ENCODE peak calls at places on chromosomes 3 and 15, in nine cellular contexts. One of them, this sample, is unnamed.
A peak's percentile ranks its signal among the peaks of the same experiment; 100 is the strongest.

GRCh38 chr3:82038536-82038935 is 277.1 kb upstream of the GBE1 start:
- DNase-seq in heart right ventricle: no peak
- DNase-seq in HCT116: no peak
- DNase-seq in A549: no peak
- DNase-seq in dorsolateral prefrontal cortex: no peak
- DNase-seq in PC-3: no peak
- DNase-seq in hepatocyte: no peak
- DNase-seq in psoas muscle: no peak
- DNase-seq in brain microvascular endothelial cell: no peak
- DNase-seq in this sample: no peak

GRCh38 chr15:78329625-78330024 is 10.5 kb upstream of the CRABP1 start:
- DNase-seq in heart right ventricle: no peak
- DNase-seq in HCT116: no peak
- DNase-seq in A549: no peak
- DNase-seq in dorsolateral prefrontal cortex: no peak
- DNase-seq in PC-3: peak; percentile 52
- DNase-seq in hepatocyte: no peak
- DNase-seq in psoas muscle: no peak
- DNase-seq in brain microvascular endothelial cell: no peak
- DNase-seq in this sample: no peak

GRCh38 chr3:44712455-44713075 is at the start of gene ZNF502:
- DNase-seq in heart right ventricle: peak; percentile 87
- DNase-seq in HCT116: peak; percentile 66
- DNase-seq in A549: peak; percentile 51
- DNase-seq in dorsolateral prefrontal cortex: peak; percentile 87
- DNase-seq in PC-3: no peak
- DNase-seq in hepatocyte: peak; percentile 83
- DNase-seq in psoas muscle: peak; percentile 91
- DNase-seq in brain microvascular endothelial cell: peak; percentile 86
- DNase-seq in this sample: peak; percentile 87

GRCh38 chr3:48194446-48195071 is 6.3 kb upstream of the CDC25A start:
- DNase-seq in heart right ventricle: peak; percentile 42
- DNase-seq in HCT116: peak; percentile 48
- DNase-seq in A549: peak; percentile 72
- DNase-seq in dorsolateral prefrontal cortex: peak; percentile 35
- DNase-seq in PC-3: peak; percentile 89
- DNase-seq in hepatocyte: peak; percentile 77
- DNase-seq in psoas muscle: peak; percentile 36
- DNase-seq in brain microvascular endothelial cell: peak; percentile 49
- DNase-seq in this sample: peak; percentile 64

GRCh38 chr3:134033315-134033996 is 3.7 kb upstream of the SLCO2A1 start:
- DNase-seq in heart right ventricle: no peak
- DNase-seq in HCT116: no peak
- DNase-seq in A549: no peak
- DNase-seq in dorsolateral prefrontal cortex: no peak
- DNase-seq in PC-3: no peak
- DNase-seq in hepatocyte: no peak
- DNase-seq in psoas muscle: no peak
- DNase-seq in brain microvascular endothelial cell: no peak
- DNase-seq in this sample: no peak

GRCh38 chr3:194836676-194837075 is 151.0 kb downstream of the FAM43A start:
- DNase-seq in heart right ventricle: no peak
- DNase-seq in HCT116: no peak
- DNase-seq in A549: no peak
- DNase-seq in dorsolateral prefrontal cortex: no peak
- DNase-seq in PC-3: no peak
- DNase-seq in hepatocyte: no peak
- DNase-seq in psoas muscle: no peak
- DNase-seq in brain microvascular endothelial cell: no peak
- DNase-seq in this sample: no peak

GRCh38 chr15:61080209-61081027 is 148.7 kb downstream of the RORA start:
- DNase-seq in heart right ventricle: no peak
- DNase-seq in HCT116: no peak
- DNase-seq in A549: no peak
- DNase-seq in dorsolateral prefrontal cortex: no peak
- DNase-seq in PC-3: no peak
- DNase-seq in hepatocyte: no peak
- DNase-seq in psoas muscle: no peak
- DNase-seq in brain microvascular endothelial cell: no peak
- DNase-seq in this sample: no peak

GRCh38 chr3:69823710-69824109 is 84.4 kb downstream of the MITF start:
- DNase-seq in heart right ventricle: no peak
- DNase-seq in HCT116: no peak
- DNase-seq in A549: no peak
- DNase-seq in dorsolateral prefrontal cortex: no peak
- DNase-seq in PC-3: peak; percentile 11
- DNase-seq in hepatocyte: no peak
- DNase-seq in psoas muscle: no peak
- DNase-seq in brain microvascular endothelial cell: peak; percentile 2
- DNase-seq in this sample: no peak

GRCh38 chr15:71743861-71744382 is 66.4 kb upstream of the NR2E3 start:
- DNase-seq in heart right ventricle: no peak
- DNase-seq in HCT116: no peak
- DNase-seq in A549: no peak
- DNase-seq in dorsolateral prefrontal cortex: no peak
- DNase-seq in PC-3: peak; percentile 64
- DNase-seq in hepatocyte: peak; percentile 79
- DNase-seq in psoas muscle: peak; percentile 42
- DNase-seq in brain microvascular endothelial cell: peak; percentile 43
- DNase-seq in this sample: peak; percentile 67

GRCh38 chr3:107973152-107973551 is 117.7 kb downstream of the CD47 start:
- DNase-seq in heart right ventricle: no peak
- DNase-seq in HCT116: no peak
- DNase-seq in A549: no peak
- DNase-seq in dorsolateral prefrontal cortex: no peak
- DNase-seq in PC-3: peak; percentile 63
- DNase-seq in hepatocyte: no peak
- DNase-seq in psoas muscle: no peak
- DNase-seq in brain microvascular endothelial cell: no peak
- DNase-seq in this sample: no peak

GRCh38 chr15:80210612-80211554 is 41.1 kb downstream of the CTXND1 start:
- DNase-seq in heart right ventricle: no peak
- DNase-seq in HCT116: no peak
- DNase-seq in A549: no peak
- DNase-seq in dorsolateral prefrontal cortex: no peak
- DNase-seq in PC-3: no peak
- DNase-seq in hepatocyte: no peak
- DNase-seq in psoas muscle: no peak
- DNase-seq in brain microvascular endothelial cell: no peak
- DNase-seq in this sample: no peak

GRCh38 chr3:4306860-4307259 is 3.7 kb downstream of the SETMAR start:
- DNase-seq in heart right ventricle: no peak
- DNase-seq in HCT116: no peak
- DNase-seq in A549: no peak
- DNase-seq in dorsolateral prefrontal cortex: no peak
- DNase-seq in PC-3: no peak
- DNase-seq in hepatocyte: no peak
- DNase-seq in psoas muscle: no peak
- DNase-seq in brain microvascular endothelial cell: no peak
- DNase-seq in this sample: no peak
- H3K27ac ChIP-seq in heart right ventricle: peak overlapping the region; percentile 24
- H3K27ac ChIP-seq in HCT116: no peak overlapping the region
- H3K27ac ChIP-seq in A549: no peak overlapping the region
- H3K27ac ChIP-seq in dorsolateral prefrontal cortex: peak overlapping the region; percentile 11
- H3K27ac ChIP-seq in PC-3: no peak overlapping the region
- H3K27ac ChIP-seq in hepatocyte: peak overlapping the region; percentile 67
- H3K27ac ChIP-seq in psoas muscle: peak overlapping the region; percentile 77
- H3K27ac ChIP-seq in brain microvascular endothelial cell: no peak overlapping the region
- H3K27ac ChIP-seq in this sample: no peak overlapping the region

DNA sequence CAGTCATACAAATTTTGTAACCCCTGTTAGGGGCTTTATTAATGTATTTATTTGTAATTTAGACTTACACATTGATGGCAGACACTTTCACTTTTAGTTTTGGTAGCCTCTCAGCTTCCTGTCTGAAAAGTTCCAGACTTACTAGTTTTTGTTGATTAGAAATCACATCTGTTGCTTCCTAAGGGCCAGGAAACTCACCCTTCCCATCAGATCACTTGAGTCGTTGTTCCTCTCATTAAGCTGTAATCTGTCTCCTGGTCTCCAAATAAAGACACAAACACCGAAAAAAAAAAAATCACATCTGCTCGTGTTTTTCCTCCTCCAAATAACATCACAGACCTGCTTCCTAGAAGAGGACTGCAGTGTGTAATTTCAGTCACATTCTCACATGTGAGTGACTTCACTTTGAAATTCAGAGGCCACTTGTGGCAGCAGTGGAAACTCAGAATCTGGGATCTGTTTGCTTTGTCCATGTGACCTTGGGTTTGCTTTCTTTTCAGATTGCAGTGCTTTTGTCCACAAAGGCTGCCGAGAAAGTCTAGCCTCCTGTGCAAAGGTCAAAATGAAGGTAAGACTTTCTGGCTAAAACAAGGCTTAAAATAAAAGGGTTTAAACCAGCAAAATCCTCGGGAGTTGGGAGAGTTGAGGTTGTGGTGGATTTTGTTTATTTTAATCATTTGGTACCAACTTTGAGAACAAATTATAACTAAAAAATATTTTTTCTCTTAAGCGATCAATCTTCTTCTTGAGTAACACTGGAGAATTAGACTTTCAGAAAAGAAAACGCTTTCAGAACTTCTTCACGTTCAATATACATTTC is 87.0 kb downstream of the KLHL25 start:
- DNase-seq in heart right ventricle: no peak
- DNase-seq in HCT116: no peak
- DNase-seq in A549: no peak
- DNase-seq in dorsolateral prefrontal cortex: no peak
- DNase-seq in PC-3: no peak
- DNase-seq in hepatocyte: peak; percentile 76
- DNase-seq in psoas muscle: no peak
- DNase-seq in brain microvascular endothelial cell: peak; percentile 36
- DNase-seq in this sample: peak; percentile 55
- H3K4me3 ChIP-seq in heart right ventricle: no peak overlapping the region
- H3K4me3 ChIP-seq in HCT116: no peak overlapping the region
- H3K4me3 ChIP-seq in A549: peak overlapping the region; percentile 11
- H3K4me3 ChIP-seq in dorsolateral prefrontal cortex: peak overlapping the region; percentile 44
- H3K4me3 ChIP-seq in PC-3: no peak overlapping the region
- H3K4me3 ChIP-seq in hepatocyte: peak overlapping the region; percentile 8
- H3K4me3 ChIP-seq in psoas muscle: peak overlapping the region; percentile 51
- H3K4me3 ChIP-seq in brain microvascular endothelial cell: no peak overlapping the region
- H3K4me3 ChIP-seq in this sample: no peak overlapping the region

DNA sequence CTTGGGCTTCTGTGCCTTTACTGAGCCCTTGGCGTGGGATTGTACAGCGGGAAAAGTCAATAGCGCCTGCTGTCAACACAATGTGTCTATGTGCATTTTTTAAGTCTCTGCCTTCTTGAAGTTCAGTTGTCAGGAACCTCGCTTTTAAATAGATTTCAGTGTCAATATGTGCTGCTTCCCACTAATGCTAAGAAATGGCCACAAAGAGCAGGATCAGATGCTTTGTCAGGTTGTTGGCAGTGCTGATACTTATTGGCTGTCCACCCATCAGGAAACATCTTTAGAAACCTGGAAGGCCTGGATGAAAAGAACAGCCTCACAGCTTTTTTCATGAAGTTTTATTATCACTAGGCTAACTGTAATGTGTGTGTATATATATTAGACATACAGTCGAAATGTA is 424.5 kb downstream of the C3orf38 start:
- DNase-seq in heart right ventricle: no peak
- DNase-seq in HCT116: no peak
- DNase-seq in A549: no peak
- DNase-seq in dorsolateral prefrontal cortex: no peak
- DNase-seq in PC-3: no peak
- DNase-seq in hepatocyte: no peak
- DNase-seq in psoas muscle: no peak
- DNase-seq in brain microvascular endothelial cell: no peak
- DNase-seq in this sample: no peak
- TF ChIP-seq CTCF in heart right ventricle: no peak
- TF ChIP-seq CTCF in HCT116: no peak
- TF ChIP-seq CTCF in A549: no peak
- TF ChIP-seq CTCF in dorsolateral prefrontal cortex: no peak
- TF ChIP-seq CTCF in PC-3: no peak
- TF ChIP-seq CTCF in hepatocyte: no peak
- TF ChIP-seq CTCF in psoas muscle: no peak
- TF ChIP-seq CTCF in brain microvascular endothelial cell: no peak
- TF ChIP-seq CTCF in this sample: no peak

DNA sequence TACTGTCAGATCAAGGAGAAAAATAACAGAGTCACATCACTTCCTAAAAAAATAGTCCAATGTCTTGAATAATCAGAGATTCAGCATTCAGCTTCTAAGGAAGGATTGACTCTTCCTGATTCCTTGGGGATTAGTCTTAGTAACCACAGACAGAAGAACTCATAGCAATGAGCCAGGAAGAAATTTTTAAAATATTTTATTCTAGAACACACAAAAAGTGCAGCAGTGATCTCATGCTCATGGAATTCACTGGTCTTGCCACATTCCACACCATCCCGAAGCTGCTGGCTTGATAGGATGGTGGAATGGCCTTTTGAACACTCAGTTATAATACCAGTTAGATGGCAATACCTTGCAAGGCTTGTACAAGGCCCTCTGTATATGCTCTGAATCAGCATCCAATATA is 43.0 kb upstream of the ABI3BP start:
- DNase-seq in heart right ventricle: no peak
- DNase-seq in HCT116: peak; percentile 61
- DNase-seq in A549: peak; percentile 18
- DNase-seq in dorsolateral prefrontal cortex: no peak
- DNase-seq in PC-3: peak; percentile 99
- DNase-seq in hepatocyte: peak; percentile 69
- DNase-seq in psoas muscle: peak; percentile 21
- DNase-seq in brain microvascular endothelial cell: peak; percentile 92
- DNase-seq in this sample: no peak
- H3K27ac ChIP-seq in heart right ventricle: no peak overlapping the region
- H3K27ac ChIP-seq in HCT116: peak overlapping the region; percentile 65
- H3K27ac ChIP-seq in A549: peak overlapping the region; percentile 83
- H3K27ac ChIP-seq in dorsolateral prefrontal cortex: no peak overlapping the region
- H3K27ac ChIP-seq in PC-3: peak overlapping the region; percentile 65
- H3K27ac ChIP-seq in hepatocyte: peak overlapping the region; percentile 68
- H3K27ac ChIP-seq in psoas muscle: no peak overlapping the region
- H3K27ac ChIP-seq in brain microvascular endothelial cell: peak overlapping the region; percentile 75
- H3K27ac ChIP-seq in this sample: no peak overlapping the region

GRCh38 chr3:36764704-36765038 is 318 bp upstream of the DCLK3 start:
- DNase-seq in heart right ventricle: no peak
- DNase-seq in HCT116: no peak
- DNase-seq in A549: no peak
- DNase-seq in dorsolateral prefrontal cortex: no peak
- DNase-seq in PC-3: no peak
- DNase-seq in hepatocyte: no peak
- DNase-seq in psoas muscle: no peak
- DNase-seq in brain microvascular endothelial cell: no peak
- DNase-seq in this sample: no peak
- H3K4me3 ChIP-seq in heart right ventricle: no peak overlapping the region
- H3K4me3 ChIP-seq in HCT116: no peak overlapping the region
- H3K4me3 ChIP-seq in A549: peak overlapping the region; percentile 46
- H3K4me3 ChIP-seq in dorsolateral prefrontal cortex: peak overlapping the region; percentile 61
- H3K4me3 ChIP-seq in PC-3: no peak overlapping the region
- H3K4me3 ChIP-seq in hepatocyte: no peak overlapping the region
- H3K4me3 ChIP-seq in psoas muscle: peak overlapping the region; percentile 56
- H3K4me3 ChIP-seq in brain microvascular endothelial cell: peak overlapping the region; percentile 12
- H3K4me3 ChIP-seq in this sample: no peak overlapping the region

DNA sequence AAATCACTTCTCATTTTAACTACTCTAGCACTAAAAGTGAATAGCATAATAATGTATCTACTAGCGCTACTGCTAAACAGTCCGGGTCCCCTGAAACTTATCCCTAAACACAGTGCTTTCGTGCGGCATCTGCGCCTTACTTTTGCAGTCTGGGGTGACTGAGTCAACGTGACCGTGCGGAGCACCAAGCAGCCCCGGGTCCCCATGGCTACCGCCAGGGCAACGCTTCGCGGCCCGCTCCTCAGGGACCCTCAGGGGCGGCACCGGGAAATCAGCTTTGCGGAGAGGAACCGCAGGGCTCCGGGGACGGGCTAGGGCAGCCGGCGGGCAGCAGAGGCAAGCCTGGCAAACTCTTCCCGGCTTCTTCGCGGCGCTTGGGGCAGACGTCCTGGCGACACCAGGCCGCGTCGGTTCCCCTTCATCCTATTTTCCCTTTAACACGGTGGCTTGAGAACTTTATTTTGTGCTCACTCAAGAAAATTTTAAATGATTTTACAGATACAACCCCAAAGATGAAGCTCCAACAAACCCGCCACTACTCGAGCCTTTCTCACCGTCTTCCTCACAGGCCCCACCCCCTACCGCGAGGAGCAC is 753 bp upstream of the DIPK2A start:
- DNase-seq in heart right ventricle: peak; percentile 52
- DNase-seq in HCT116: peak; percentile 22
- DNase-seq in A549: peak; percentile 56
- DNase-seq in dorsolateral prefrontal cortex: peak; percentile 29
- DNase-seq in PC-3: peak; percentile 30
- DNase-seq in hepatocyte: peak; percentile 72
- DNase-seq in psoas muscle: peak; percentile 60
- DNase-seq in brain microvascular endothelial cell: peak; percentile 45
- DNase-seq in this sample: peak; percentile 59
- TF ChIP-seq CTCF in heart right ventricle: no peak
- TF ChIP-seq CTCF in HCT116: no peak
- TF ChIP-seq CTCF in A549: no peak
- TF ChIP-seq CTCF in dorsolateral prefrontal cortex: peak; percentile 34
- TF ChIP-seq CTCF in PC-3: no peak
- TF ChIP-seq CTCF in hepatocyte: no peak
- TF ChIP-seq CTCF in psoas muscle: no peak
- TF ChIP-seq CTCF in brain microvascular endothelial cell: peak; percentile 39
- TF ChIP-seq CTCF in this sample: no peak